ENCODE peak calls at places on chromosome 7, in four cellular contexts. A is HepG2, S is IMR-90, E is A549. H is an unnamed sample.

GRCh38 chr7:70710011-70710480 is 421.9 kb upstream of the GALNT17 start:
- DNase-seq in E (peak; percentile 24), S (peak; percentile 76), A (no peak), H (peak; percentile 73)

GRCh38 chr7:26787696-26788095 is 76.7 kb downstream of the SKAP2 start:
- DNase-seq in A (no peak), S (no peak), E (no peak), H (no peak)

GRCh38 chr7:155851892-155852291 is 39.6 kb upstream of the SHH start:
- DNase-seq in E (no peak), A (no peak), S (no peak), H (no peak)

GRCh38 chr7:127897704-127898454 is 133.4 kb downstream of the LRRC4 start:
- DNase-seq in A (no peak), E (no peak), S (peak; percentile 62), H (no peak)

GRCh38 chr7:140631602-140632001 is 9.0 kb downstream of the DENND2A start:
- DNase-seq in E (no peak), S (no peak), A (no peak), H (no peak)

GRCh38 chr7:128161466-128162125 is 79.5 kb upstream of the LEP start:
- DNase-seq in A (no peak), S (no peak), E (no peak), H (no peak)

GRCh38 chr7:156178214-156178613 is 366.0 kb upstream of the SHH start:
- DNase-seq in A (no peak), S (no peak), E (no peak), H (no peak)

GRCh38 chr7:4267326-4268039 is 414.6 kb upstream of the FOXK1 start:
- DNase-seq in A (no peak), S (no peak), E (no peak), H (no peak)

GRCh38 chr7:137930616-137931015 is 71.3 kb downstream of the CREB3L2 start:
- DNase-seq in A (no peak), E (peak; percentile 50), S (peak; percentile 97), H (no peak)

DNA sequence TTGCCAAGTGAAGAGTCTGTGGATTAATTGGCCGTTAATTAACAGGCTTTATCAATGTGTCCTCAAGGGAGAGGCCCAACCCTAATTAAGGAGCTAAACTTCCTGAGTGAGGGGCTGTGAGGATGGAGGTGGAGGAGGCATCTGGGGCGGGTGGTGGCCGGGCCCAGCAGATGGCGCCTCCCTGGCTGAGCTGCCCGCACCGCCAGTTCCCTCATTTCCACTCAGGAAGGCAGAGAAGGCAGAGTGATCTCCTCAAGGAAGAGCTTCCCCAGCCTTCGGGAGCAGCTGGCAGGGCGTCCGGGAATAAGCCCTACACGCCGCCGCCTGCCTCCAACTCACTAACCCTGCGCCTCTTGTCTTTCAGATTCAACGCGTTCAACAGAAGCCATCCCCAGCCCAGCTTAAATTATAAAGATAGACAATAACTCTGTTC is 112.2 kb downstream of the CYTH3 start:
- DNase-seq in S (peak; percentile 65), E (peak; percentile 48), A (no peak), H (no peak)
- TF ChIP-seq BHLHE40 in S (no peak), E (no peak), A (no peak), H (no peak)

GRCh38 chr7:158317238-158318205 is 270.1 kb downstream of the PTPRN2 start:
- DNase-seq in A (no peak), S (no peak), E (no peak), H (no peak)
- H3K4me2 ChIP-seq in A (no peak overlapping the region), S (no peak overlapping the region), E (no peak overlapping the region), H (no peak overlapping the region)

GRCh38 chr7:114364151-114364550 is 50.5 kb upstream of the FOXP2 start:
- DNase-seq in S (no peak), A (no peak), E (no peak), H (no peak)
- TF ChIP-seq BHLHE40 in S (no peak), A (no peak), E (no peak), H (no peak)

GRCh38 chr7:65750511-65751344 is 122.1 kb upstream of the VKORC1L1 start:
- DNase-seq in E (peak; percentile 89), A (peak; percentile 78), S (peak; percentile 84), H (peak; percentile 55)

GRCh38 chr7:65749039-65749438 is 123.8 kb upstream of the VKORC1L1 start:
- DNase-seq in E (no peak), S (no peak), A (no peak), H (no peak)

GRCh38 chr7:65749518-65749917 is 123.4 kb upstream of the VKORC1L1 start:
- DNase-seq in A (no peak), S (no peak), E (no peak), H (no peak)

GRCh38 chr7:65746398-65746669 is 126.5 kb upstream of the VKORC1L1 start:
- DNase-seq in A (no peak), E (peak; percentile 71), S (peak; percentile 72), H (no peak)
- H3K4me2 ChIP-seq in A (no peak overlapping the region), E (peak overlapping the region; percentile 79), S (no peak overlapping the region), H (no peak overlapping the region)

DNA sequence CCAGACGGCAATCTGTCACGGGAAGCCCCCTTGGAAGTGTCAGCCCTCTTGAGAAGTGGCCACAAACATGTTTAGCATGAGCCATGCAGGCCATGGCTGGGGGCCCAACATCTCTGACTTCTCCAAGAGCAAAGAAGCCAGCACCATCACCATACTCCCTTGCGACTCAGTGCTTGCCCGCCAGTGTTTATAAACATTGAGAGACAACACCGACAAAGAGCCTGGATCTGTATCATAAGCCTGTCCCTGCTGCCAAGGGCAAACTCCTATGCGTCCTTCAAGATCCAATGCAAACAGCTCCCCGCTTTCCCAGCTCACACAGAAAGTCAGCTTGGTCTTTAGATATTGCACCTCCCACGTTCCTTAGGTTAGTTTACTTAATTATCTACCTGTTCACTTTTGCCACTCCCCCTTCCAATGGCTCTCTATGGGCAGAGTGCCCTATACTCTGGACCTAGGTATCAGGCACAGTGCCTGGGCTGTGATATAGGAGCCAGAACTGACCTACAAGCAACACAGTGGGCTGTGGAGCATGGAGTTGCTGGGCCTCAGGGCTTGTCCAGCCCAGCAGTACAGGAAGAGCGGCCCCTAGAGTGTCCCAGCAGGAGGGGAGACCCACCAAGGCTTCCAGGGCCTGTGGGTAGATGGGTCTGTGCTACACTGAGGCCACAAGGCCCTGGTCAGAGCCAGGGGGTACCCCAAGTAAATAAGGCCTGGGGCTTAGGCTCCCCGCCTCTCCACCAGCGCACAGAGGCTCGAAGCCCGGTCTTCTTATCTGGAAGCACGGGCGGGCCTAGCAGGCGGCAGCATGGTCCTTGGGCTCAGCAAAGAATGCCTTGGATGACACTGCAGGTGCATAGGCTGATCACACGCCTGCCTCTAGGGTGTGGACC is 37.7 kb downstream of the CAMK2B start:
- DNase-seq in A (no peak), E (no peak), S (no peak), H (no peak)
- TF ChIP-seq BHLHE40 in A (no peak), E (no peak), S (no peak), H (no peak)

GRCh38 chr7:143286522-143286890 is 1.6 kb upstream of the CASP2 start:
- DNase-seq in A (no peak), E (no peak), S (no peak), H (no peak)

GRCh38 chr7:143285454-143285756 is 647 bp downstream of the TMEM139 start:
- DNase-seq in A (peak; percentile 30), S (no peak), E (peak; percentile 66), H (no peak)

GRCh38 chr7:143285806-143286521 is 1.2 kb downstream of the TMEM139 start:
- DNase-seq in A (no peak), E (no peak), S (no peak), H (no peak)

GRCh38 chr7:143283344-143283743 is 1.4 kb upstream of the TMEM139 start:
- DNase-seq in E (no peak), S (no peak), A (no peak), H (no peak)

DNA sequence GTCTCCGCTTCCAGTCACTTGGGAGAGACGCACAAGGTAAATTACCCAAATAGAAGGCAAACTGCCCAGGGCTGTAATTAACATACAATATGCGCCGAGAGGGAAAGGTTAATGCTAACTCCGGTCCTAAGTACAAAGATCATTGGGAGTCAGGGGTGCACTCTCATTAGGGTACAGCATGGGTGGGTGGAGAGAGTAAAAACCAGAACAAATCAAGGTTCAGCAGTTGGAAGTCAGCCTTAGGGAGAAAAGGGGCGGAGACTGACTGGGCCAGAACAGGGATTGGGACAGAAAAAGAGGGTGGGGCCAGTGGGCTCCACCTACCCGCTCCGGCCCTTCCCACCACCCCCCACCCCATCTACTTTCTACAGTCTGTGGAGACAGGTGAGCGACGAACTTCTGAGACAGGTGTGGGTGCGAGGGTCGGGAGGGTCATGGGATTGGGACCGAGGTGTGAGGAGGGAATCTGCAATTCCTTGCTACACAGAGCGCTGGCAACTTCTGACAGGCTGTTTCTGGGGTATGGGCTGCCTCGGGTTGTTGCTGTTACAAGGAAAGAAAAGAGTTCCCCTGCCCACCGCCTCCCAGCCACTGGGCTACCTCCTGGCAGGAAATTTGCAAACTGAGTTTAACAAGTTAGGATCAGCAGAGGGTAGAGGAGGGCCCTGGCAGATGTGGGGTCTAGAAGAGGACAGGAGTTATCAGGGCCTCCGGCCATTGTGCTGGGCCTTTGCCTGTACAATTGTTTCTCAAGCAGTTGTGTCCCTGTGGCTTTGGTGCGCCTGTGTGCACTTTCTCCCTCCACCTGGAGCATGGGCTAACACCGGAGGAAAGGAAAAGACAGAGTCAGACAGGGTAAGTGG is at the start of gene TMEM139:
- DNase-seq in S (no peak), E (no peak), A (peak; percentile 86), H (no peak)
- H3K4me2 ChIP-seq in S (no peak within 1 kb of the TSS), E (peak within 1 kb of the TSS; percentile 35), A (peak within 1 kb of the TSS; percentile 98), H (peak within 1 kb of the TSS; percentile 57)

GRCh38 chr7:2665359-2665791 is 22.6 kb upstream of the AMZ1 start:
- DNase-seq in E (no peak), S (no peak), A (no peak), H (no peak)
- TF ChIP-seq BHLHE40 in E (no peak), S (no peak), A (no peak), H (no peak)